ENCODE peak calls at places on chromosomes 7 and 10, in four cellular contexts. X is adipocyte, U is heart right ventricle, N is colonic mucosa. E is an unnamed sample.
A peak's percentile ranks its signal among the peaks of the same experiment; 100 is the strongest.

GRCh38 chr7:17297243-17297642 is 1.2 kb upstream of the AHR start:
- DNase-seq in X (peak; percentile 9), U (no peak), N (no peak), E (no peak)

GRCh38 chr7:157603005-157603404 is 266.2 kb downstream of the DNAJB6 start:
- DNase-seq in X (no peak), N (no peak), U (no peak), E (no peak)

GRCh38 chr10:87658383-87658795 is 1.3 kb upstream of the PAPSS2 start:
- DNase-seq in X (no peak), N (no peak), U (no peak), E (no peak)

GRCh38 chr7:134755422-134756022 is 23.9 kb upstream of the CALD1 start:
- DNase-seq in U (peak; percentile 17), X (peak; percentile 87), N (no peak), E (peak; percentile 41)

GRCh38 chr10:24871006-24871405 is 81.4 kb downstream of the PRTFDC1 start:
- DNase-seq in X (peak; percentile 54), N (no peak), U (no peak), E (no peak)

GRCh38 chr10:48612241-48612943 is 7.5 kb upstream of the ARHGAP22 start:
- DNase-seq in U (no peak), X (no peak), N (peak; percentile 3), E (no peak)

GRCh38 chr10:28719789-28720436 is 42.6 kb downstream of the BAMBI start:
- DNase-seq in U (no peak), X (peak; percentile 54), N (no peak), E (no peak)

GRCh38 chr7:135799881-135800280 is 51.3 kb upstream of the FAM180A start:
- DNase-seq in N (no peak), X (no peak), U (no peak), E (no peak)

GRCh38 chr10:125001313-125002043 is 59.6 kb downstream of the ZRANB1 start:
- DNase-seq in X (no peak), N (no peak), U (no peak), E (no peak)

GRCh38 chr10:58280485-58280884 is 11.5 kb downstream of the CISD1 start:
- DNase-seq in N (no peak), X (peak; percentile 34), U (no peak), E (no peak)

GRCh38 chr10:33145451-33146188 is 187.6 kb upstream of the ITGB1 start:
- DNase-seq in X (no peak), N (no peak), U (no peak), E (no peak)

GRCh38 chr7:133910761-133911160 is 216.4 kb upstream of the LRGUK start:
- DNase-seq in U (no peak), X (no peak), N (no peak), E (no peak)

GRCh38 chr10:93755443-93756127 is 2.2 kb upstream of the LGI1 start:
- DNase-seq in X (no peak), U (no peak), N (no peak), E (no peak)

GRCh38 chr7:6643915-6644625 is 7.0 kb downstream of the ZNF316 start:
- DNase-seq in N (no peak), X (no peak), U (no peak), E (no peak)

GRCh38 chr10:82378146-82378545 is 503.2 kb downstream of the NRG3 start:
- DNase-seq in U (peak; percentile 10), N (no peak), X (no peak), E (no peak)

GRCh38 chr7:23615331-23615730 is 18.1 kb downstream of the CCDC126 start:
- DNase-seq in U (no peak), N (no peak), X (peak; percentile 62), E (no peak)

GRCh38 chr7:116265881-116266280 is 55.5 kb downstream of the TES start:
- DNase-seq in N (no peak), X (no peak), U (no peak), E (no peak)

GRCh38 chr7:90551036-90551435 is 45.1 kb upstream of the CDK14 start:
- DNase-seq in N (no peak), X (no peak), U (no peak), E (no peak)

DNA sequence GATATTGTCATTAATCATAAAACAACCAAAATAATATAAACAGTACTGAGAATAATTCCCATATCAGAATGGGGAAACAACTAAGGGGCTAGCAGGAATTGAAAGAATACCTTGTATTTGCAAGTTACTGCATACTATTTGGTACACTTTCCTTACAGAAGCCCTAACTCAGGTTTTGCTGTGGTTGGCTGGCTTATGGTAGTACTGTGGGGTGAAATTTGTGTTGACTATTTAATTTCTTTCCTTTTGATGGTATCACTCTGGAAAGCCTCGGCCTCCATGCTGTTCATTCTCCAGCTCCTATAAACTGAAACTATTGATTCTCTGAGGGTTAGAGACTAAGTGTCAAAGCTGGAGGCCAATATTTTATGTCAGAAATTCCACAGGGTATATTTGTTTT is 13.6 kb downstream of the SKIDA1 start:
- DNase-seq in X (no peak), N (no peak), U (no peak), E (no peak)
- H3K27me3 ChIP-seq in X (no peaks in the 10 kb centered on the region), N (peaks cover 39% of the 10 kb centered on the region), U (no peaks in the 10 kb centered on the region), E (no peaks in the 10 kb centered on the region)

DNA sequence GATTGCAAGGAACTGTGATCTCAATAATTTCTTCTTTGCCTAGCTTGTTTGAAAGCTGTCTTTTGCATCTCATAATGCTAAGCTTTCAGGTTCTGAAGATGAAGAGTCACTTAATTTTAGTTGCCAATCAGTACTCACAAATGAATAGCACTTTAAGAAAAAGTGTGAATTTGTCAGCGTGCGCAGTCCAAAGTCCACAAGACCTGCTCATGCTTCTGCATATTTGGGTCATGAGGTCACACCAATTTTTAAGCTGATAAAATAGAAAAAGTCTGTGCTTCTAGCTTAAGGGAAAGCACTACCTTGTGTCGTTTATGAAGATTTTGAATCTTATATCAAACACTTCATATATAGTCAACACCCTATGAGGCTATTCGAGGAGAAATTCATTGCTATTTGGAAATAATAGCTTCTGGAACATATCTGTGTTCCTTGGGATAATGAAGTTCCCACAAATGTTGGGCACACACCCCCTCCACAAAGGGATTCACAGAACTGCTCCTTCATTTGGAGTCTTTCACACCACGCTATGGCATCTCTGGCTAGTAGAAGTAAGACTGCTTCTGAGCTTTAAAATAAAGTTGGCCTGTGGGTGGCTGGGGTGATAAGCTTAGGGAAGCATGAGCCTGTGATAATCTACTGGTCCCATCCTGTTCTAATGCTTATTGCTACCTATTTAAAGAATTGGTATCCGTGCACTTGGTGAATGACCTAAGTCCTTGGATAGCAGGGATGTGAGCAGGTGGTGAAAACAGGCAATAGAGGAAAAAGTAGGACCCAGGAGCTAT is 33.3 kb downstream of the A1CF start:
- DNase-seq in N (no peak), U (no peak), X (no peak), E (peak; percentile 40)
- H3K4me1 ChIP-seq in N (no peaks in the 10 kb centered on the region), U (no peaks in the 10 kb centered on the region), X (peaks cover 12% of the 10 kb centered on the region), E (peaks cover 70% of the 10 kb centered on the region)

GRCh38 chr7:5337047-5337446 is 54.3 kb downstream of the SLC29A4 start:
- DNase-seq in U (no peak), N (no peak), X (no peak), E (no peak)
- H3K36me3 ChIP-seq in U (no peaks in the 10 kb centered on the region), N (peaks cover 6% of the 10 kb centered on the region), X (peaks cover 62% of the 10 kb centered on the region), E (no peaks in the 10 kb centered on the region)

DNA sequence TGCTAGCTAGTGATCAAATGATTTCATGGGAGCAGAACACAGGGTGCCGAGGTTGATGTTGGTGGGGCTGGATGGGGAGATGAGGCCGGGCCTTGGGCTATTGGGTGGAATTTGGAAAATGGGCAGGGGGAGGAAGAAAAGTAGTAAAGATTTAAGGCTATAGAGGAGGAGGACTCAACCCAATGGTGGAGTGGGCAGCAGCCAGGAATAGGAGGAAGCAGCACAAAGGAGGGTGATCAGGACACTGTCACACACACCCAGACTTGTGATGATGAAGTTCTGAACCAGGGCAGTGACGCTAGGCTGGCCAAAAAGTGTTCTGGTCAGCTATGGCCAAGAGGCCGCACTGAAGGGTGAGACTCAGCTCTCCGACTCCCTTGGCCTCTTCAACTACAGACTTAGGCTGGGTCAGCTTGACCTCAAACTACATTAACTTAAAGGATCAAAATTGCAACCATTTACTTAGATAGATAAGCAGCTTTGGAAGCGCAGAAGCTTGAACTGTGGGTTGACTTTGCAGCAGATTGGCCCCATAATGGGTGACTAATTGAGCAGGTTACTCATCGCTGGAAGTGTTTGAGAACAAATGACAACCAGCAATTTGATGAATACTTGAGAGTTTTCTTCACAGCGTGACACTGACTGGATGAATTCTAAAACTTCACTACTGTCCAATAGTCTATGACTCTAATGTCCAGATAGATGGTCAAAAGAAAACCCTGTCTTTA is 29.4 kb upstream of the GPR26 start:
- DNase-seq in N (no peak), U (no peak), X (no peak), E (no peak)
- H3K27me3 ChIP-seq in N (no peaks in the 10 kb centered on the region), U (peaks cover 14% of the 10 kb centered on the region), X (peaks cover 6% of the 10 kb centered on the region), E (no peaks in the 10 kb centered on the region)

GRCh38 chr10:71985542-71986250 is 21.5 kb downstream of the CHST3 start:
- DNase-seq in U (no peak), X (peak; percentile 91), N (no peak), E (no peak)

GRCh38 chr10:71981868-71982230 is 17.7 kb downstream of the CHST3 start:
- DNase-seq in X (no peak), N (no peak), U (no peak), E (no peak)

GRCh38 chr10:71984798-71985388 is 20.7 kb downstream of the CHST3 start:
- DNase-seq in N (no peak), U (no peak), X (no peak), E (no peak)

GRCh38 chr10:71982269-71983178 is 18.3 kb downstream of the CHST3 start:
- DNase-seq in U (no peak), N (no peak), X (no peak), E (no peak)

DNA sequence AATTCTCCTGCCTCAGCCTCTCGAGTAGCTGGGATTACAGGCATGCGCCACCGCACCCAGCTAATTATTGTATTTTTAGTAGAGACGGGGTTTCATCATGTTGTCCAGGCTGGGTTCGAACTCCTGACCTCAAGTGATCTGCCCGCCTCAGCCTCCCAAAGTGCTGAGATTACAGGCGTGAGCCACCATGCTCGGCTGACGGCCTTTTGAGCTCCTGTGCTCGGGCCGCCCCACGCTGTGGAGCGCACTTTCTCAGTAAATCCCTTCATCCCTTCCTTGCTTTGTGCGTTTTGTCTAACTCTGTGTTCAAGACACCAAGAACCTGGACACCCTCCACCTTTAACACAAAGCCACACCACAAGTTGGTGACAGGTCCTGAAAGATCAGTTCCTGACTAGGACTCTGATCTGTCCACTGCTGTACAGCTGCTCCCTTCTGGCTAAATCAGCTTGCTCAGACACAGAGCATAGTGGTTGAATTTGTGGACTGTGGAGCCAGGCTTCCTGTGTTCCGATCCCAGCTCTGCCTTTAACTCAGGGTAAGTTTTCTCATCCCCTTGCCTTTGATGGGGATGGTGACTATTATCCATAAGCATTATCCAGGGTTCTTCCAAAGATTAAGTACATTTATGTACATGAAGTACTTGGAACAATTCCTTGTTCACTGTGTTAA is 20.1 kb downstream of the CHST3 start:
- DNase-seq in N (no peak), U (no peak), X (no peak), E (no peak)
- H3K4me1 ChIP-seq in N (no peaks in the 10 kb centered on the region), U (peaks cover 90% of the 10 kb centered on the region), X (peaks cover 90% of the 10 kb centered on the region), E (peaks cover 14% of the 10 kb centered on the region)

DNA sequence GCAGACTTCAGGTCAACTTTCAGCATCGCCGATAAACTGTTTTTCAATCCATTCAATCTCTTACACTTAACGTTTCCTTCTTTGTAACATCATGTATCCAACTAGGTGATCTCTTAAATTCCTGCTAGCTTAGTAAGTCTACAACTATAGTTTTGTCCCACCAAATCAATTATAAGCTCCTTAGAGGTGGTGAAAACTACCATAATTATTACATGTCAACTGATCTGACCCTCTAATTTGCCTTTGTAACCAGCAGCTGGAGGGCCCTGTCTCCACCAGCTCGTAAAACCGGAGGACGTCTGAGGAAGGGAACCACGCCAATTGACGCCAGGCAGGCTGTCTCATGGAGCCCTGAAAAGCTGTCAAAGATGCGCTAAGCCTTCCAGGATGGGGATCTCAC is 113.4 kb downstream of the ABCC2 start:
- DNase-seq in N (no peak), U (no peak), X (no peak), E (no peak)
- H3K36me3 ChIP-seq in N (peaks cover 19% of the 10 kb centered on the region), U (no peaks in the 10 kb centered on the region), X (peaks cover 84% of the 10 kb centered on the region), E (peaks cover 4% of the 10 kb centered on the region)